ENCODE peak calls at places on chromosomes 3 and 15, in nine cellular contexts. One of them, this sample, is unnamed.

GRCh38 chr3:184384342-184384741 is 4.5 kb downstream of the CHRD start:
- DNase-seq in dermis microvascular lymphatic vessel endothelial cell: no peak
- DNase-seq in Daoy: no peak
- DNase-seq in naive thymus-derived CD4-positive, alpha-beta T cell: no peak
- DNase-seq in hippocampal formation: no peak
- DNase-seq in esophagus squamous epithelium: no peak
- DNase-seq in NCI-H524: no peak
- DNase-seq in GM12865: no peak
- DNase-seq in foreskin keratinocyte: no peak
- DNase-seq in this sample: no peak

GRCh38 chr3:13452490-13453335 is 27.4 kb upstream of the HDAC11 start:
- DNase-seq in dermis microvascular lymphatic vessel endothelial cell: peak; percentile 35
- DNase-seq in Daoy: peak; percentile 37
- DNase-seq in naive thymus-derived CD4-positive, alpha-beta T cell: no peak
- DNase-seq in hippocampal formation: peak; percentile 63
- DNase-seq in esophagus squamous epithelium: no peak
- DNase-seq in NCI-H524: peak; percentile 58
- DNase-seq in GM12865: peak; percentile 64
- DNase-seq in foreskin keratinocyte: peak; percentile 56
- DNase-seq in this sample: no peak

GRCh38 chr15:59828262-59828661 is 139.1 kb upstream of the BNIP2 start:
- DNase-seq in dermis microvascular lymphatic vessel endothelial cell: no peak
- DNase-seq in Daoy: no peak
- DNase-seq in naive thymus-derived CD4-positive, alpha-beta T cell: no peak
- DNase-seq in hippocampal formation: no peak
- DNase-seq in esophagus squamous epithelium: no peak
- DNase-seq in NCI-H524: no peak
- DNase-seq in GM12865: no peak
- DNase-seq in foreskin keratinocyte: peak; percentile 72
- DNase-seq in this sample: no peak

GRCh38 chr3:100335137-100335833 is 728 bp downstream of the NIT2 start:
- DNase-seq in dermis microvascular lymphatic vessel endothelial cell: no peak
- DNase-seq in Daoy: peak; percentile 54
- DNase-seq in naive thymus-derived CD4-positive, alpha-beta T cell: no peak
- DNase-seq in hippocampal formation: no peak
- DNase-seq in esophagus squamous epithelium: no peak
- DNase-seq in NCI-H524: peak; percentile 43
- DNase-seq in GM12865: peak; percentile 81
- DNase-seq in foreskin keratinocyte: peak; percentile 15
- DNase-seq in this sample: no peak

GRCh38 chr3:144521131-144521530 is 549.5 kb downstream of the DIPK2A start:
- DNase-seq in dermis microvascular lymphatic vessel endothelial cell: no peak
- DNase-seq in Daoy: no peak
- DNase-seq in naive thymus-derived CD4-positive, alpha-beta T cell: no peak
- DNase-seq in hippocampal formation: no peak
- DNase-seq in esophagus squamous epithelium: no peak
- DNase-seq in NCI-H524: peak; percentile 81
- DNase-seq in GM12865: no peak
- DNase-seq in foreskin keratinocyte: no peak
- DNase-seq in this sample: no peak

GRCh38 chr15:72319360-72319984 is 485 bp downstream of the CELF6 start:
- DNase-seq in dermis microvascular lymphatic vessel endothelial cell: no peak
- DNase-seq in Daoy: peak; percentile 73
- DNase-seq in naive thymus-derived CD4-positive, alpha-beta T cell: peak; percentile 53
- DNase-seq in hippocampal formation: peak; percentile 60
- DNase-seq in esophagus squamous epithelium: no peak
- DNase-seq in NCI-H524: peak; percentile 48
- DNase-seq in GM12865: peak; percentile 57
- DNase-seq in foreskin keratinocyte: no peak
- DNase-seq in this sample: no peak

GRCh38 chr3:139559541-139559940 is 20.0 kb upstream of the RBP1 start:
- DNase-seq in dermis microvascular lymphatic vessel endothelial cell: no peak
- DNase-seq in Daoy: peak; percentile 75
- DNase-seq in naive thymus-derived CD4-positive, alpha-beta T cell: no peak
- DNase-seq in hippocampal formation: no peak
- DNase-seq in esophagus squamous epithelium: no peak
- DNase-seq in NCI-H524: no peak
- DNase-seq in GM12865: no peak
- DNase-seq in foreskin keratinocyte: peak; percentile 97
- DNase-seq in this sample: no peak

GRCh38 chr3:112582242-112582874 is 20.5 kb downstream of the SLC35A5 start:
- DNase-seq in dermis microvascular lymphatic vessel endothelial cell: no peak
- DNase-seq in Daoy: peak; percentile 64
- DNase-seq in naive thymus-derived CD4-positive, alpha-beta T cell: no peak
- DNase-seq in hippocampal formation: peak; percentile 6
- DNase-seq in esophagus squamous epithelium: no peak
- DNase-seq in NCI-H524: peak; percentile 51
- DNase-seq in GM12865: peak; percentile 67
- DNase-seq in foreskin keratinocyte: peak; percentile 51
- DNase-seq in this sample: no peak

This sample was measured in ascending aorta.